ENCODE peak calls at places on chromosomes 2 and 18, in nine cellular contexts. D is coronary artery, W is NCI-H2081, X is activated T-helper 1 cell treated with Interleukin-2 at 50 U/mL for 16 hours, A is EL, Z is adrenal gland, J is MCF 10A, G is GM23338, E is ELR. O is an unnamed sample.
A peak's percentile ranks its signal among the peaks of the same experiment; 100 is the strongest.

GRCh38 chr2:241898681-241899270 is 29.2 kb downstream of the RTP5 start:
- DNase-seq in A (no peak), W (no peak), Z (no peak), X (no peak), G (no peak), J (no peak), D (peak; percentile 70), E (no peak), O (no peak)

GRCh38 chr2:126891681-126892500 is 6.8 kb upstream of the TEX51 start:
- DNase-seq in A (no peak), J (no peak), E (no peak), G (no peak), W (peak; percentile 23), X (no peak), D (peak; percentile 65), Z (no peak), O (no peak)

GRCh38 chr2:239912938-239913631 is 112.1 kb downstream of the NDUFA10 start:
- DNase-seq in X (no peak), E (no peak), W (no peak), J (no peak), G (no peak), Z (no peak), A (no peak), D (peak; percentile 62), O (no peak)

GRCh38 chr2:126784045-126784444 is 114.6 kb upstream of the TEX51 start:
- DNase-seq in A (no peak), X (no peak), Z (no peak), D (no peak), G (no peak), J (no peak), E (no peak), W (no peak), O (no peak)

GRCh38 chr2:63060079-63060482 is 9.5 kb downstream of the OTX1 start:
- DNase-seq in W (no peak), G (no peak), D (no peak), J (peak; percentile 47), E (peak; percentile 16), Z (no peak), X (no peak), A (no peak), O (peak; percentile 11)

GRCh38 chr18:30106356-30106755 is 936.2 kb downstream of the DSC3 start:
- DNase-seq in X (no peak), W (no peak), G (no peak), A (peak; percentile 76), D (no peak), J (peak; percentile 88), Z (no peak), E (peak; percentile 91), O (no peak)

GRCh38 chr2:145158051-145158586 is 638.2 kb upstream of the ZEB2 start:
- DNase-seq in Z (no peak), E (peak; percentile 75), D (peak; percentile 79), X (no peak), W (no peak), A (peak; percentile 82), G (no peak), J (peak; percentile 89), O (no peak)

GRCh38 chr18:49632588-49632987 is 70.7 kb downstream of the LIPG start:
- DNase-seq in Z (no peak), D (no peak), W (no peak), J (no peak), E (no peak), X (no peak), G (no peak), A (no peak), O (no peak)

GRCh38 chr2:233802132-233802815 is 24.1 kb downstream of the MROH2A start:
- DNase-seq in D (no peak), A (no peak), J (no peak), E (no peak), W (no peak), Z (no peak), G (no peak), X (no peak), O (no peak)

GRCh38 chr2:21317131-21317530 is 193.4 kb downstream of the TDRD15 start:
- DNase-seq in X (no peak), A (peak; percentile 15), W (peak; percentile 17), D (no peak), J (peak; percentile 68), E (peak; percentile 18), Z (peak; percentile 75), G (peak; percentile 75), O (peak; percentile 6)

GRCh38 chr2:17101596-17101995 is 416.6 kb downstream of the RAD51AP2 start:
- DNase-seq in X (no peak), G (no peak), D (no peak), A (no peak), J (no peak), W (no peak), E (peak; percentile 44), Z (no peak), O (no peak)

GRCh38 chr18:70421471-70421870 is 132.6 kb downstream of the SOCS6 start:
- DNase-seq in J (peak; percentile 40), Z (no peak), G (no peak), E (peak; percentile 78), A (peak; percentile 47), W (no peak), D (no peak), X (no peak), O (no peak)

GRCh38 chr2:36399050-36399449 is 43.5 kb downstream of the CRIM1 start:
- DNase-seq in E (no peak), X (no peak), D (no peak), J (peak; percentile 14), Z (no peak), G (no peak), W (no peak), A (no peak), O (no peak)

GRCh38 chr18:59180150-59180845 is 39.7 kb upstream of the GRP start:
- DNase-seq in X (no peak), G (no peak), W (no peak), E (peak; percentile 37), D (no peak), A (peak; percentile 64), Z (no peak), J (peak; percentile 60), O (no peak)

GRCh38 chr2:236998250-236998649 is 87.4 kb upstream of the COPS8 start:
- DNase-seq in G (no peak), X (no peak), A (peak; percentile 4), D (no peak), E (peak; percentile 5), Z (no peak), J (peak; percentile 13), W (no peak), O (no peak)

GRCh38 chr18:64807560-64807959 is 658.7 kb upstream of the LINC00305 start:
- DNase-seq in W (no peak), X (no peak), G (no peak), J (no peak), Z (no peak), E (no peak), D (no peak), A (no peak), O (no peak)

GRCh38 chr2:241901500-241902351 is 32.2 kb downstream of the RTP5 start:
- DNase-seq in W (no peak), X (no peak), E (no peak), Z (no peak), A (no peak), G (peak; percentile 77), D (peak; percentile 66), J (no peak), O (no peak)

GRCh38 chr18:8229040-8229439 is 380.2 kb upstream of the RAB12 start:
- DNase-seq in X (no peak), A (no peak), E (no peak), W (no peak), G (no peak), Z (no peak), J (no peak), D (no peak), O (no peak)

GRCh38 chr18:49920731-49921130 is 107.4 kb upstream of the ACAA2 start:
- DNase-seq in X (no peak), J (no peak), Z (no peak), D (no peak), W (no peak), E (no peak), A (peak; percentile 17), G (no peak), O (no peak)

GRCh38 chr18:66872277-66872676 is 268.4 kb upstream of the CDH19 start:
- DNase-seq in W (peak; percentile 14), J (peak; percentile 24), G (peak; percentile 16), D (no peak), A (no peak), E (peak; percentile 11), X (no peak), Z (no peak), O (no peak)

GRCh38 chr2:127592761-127593227 is 53.2 kb upstream of the GPR17 start:
- DNase-seq in J (no peak), Z (no peak), A (no peak), E (no peak), D (no peak), X (no peak), G (no peak), W (no peak), O (no peak)

GRCh38 chr2:20646446-20646845 is 4.5 kb downstream of the HS1BP3 start:
- DNase-seq in G (no peak), A (no peak), E (no peak), Z (no peak), J (no peak), W (no peak), X (no peak), D (no peak), O (no peak)

GRCh38 chr2:108927936-108928659 is 60.9 kb downstream of the EDAR start:
- DNase-seq in G (peak; percentile 78), A (peak; percentile 49), W (peak; percentile 38), J (peak; percentile 75), E (peak; percentile 72), X (no peak), Z (peak; percentile 64), D (no peak), O (peak; percentile 2)

O was measured in naive B cell.